ENCODE peak calls at places on chromosome 5, in seven cellular contexts. M is OCI-LY7, T is H9, I is A549, P is heart right ventricle, Q is AG09319, E is epithelial cell of esophagus. B is an unnamed sample.

GRCh38 chr5:31193591-31194457 is at the start of gene CDH6:
- DNase-seq in T (peak), E (peak), I (peak), P (peak), Q (peak), M (no peak), B (peak)

GRCh38 chr5:129481161-129481560 is 21.1 kb downstream of the ADAMTS19 start:
- DNase-seq in T (no peak), M (no peak), P (no peak), E (no peak), Q (no peak), I (no peak), B (no peak)

GRCh38 chr5:72265032-72265903 is 54.8 kb downstream of the MRPS27 start:
- DNase-seq in M (no peak), T (no peak), Q (no peak), I (no peak), P (no peak), E (no peak), B (no peak)

GRCh38 chr5:40356248-40356647 is 323.5 kb upstream of the PTGER4 start:
- DNase-seq in M (no peak), T (no peak), P (no peak), I (no peak), E (no peak), Q (no peak), B (no peak)

GRCh38 chr5:154002093-154002492 is 36.6 kb downstream of the FAM114A2 start:
- DNase-seq in E (no peak), Q (peak), P (no peak), T (no peak), M (no peak), I (no peak), B (no peak)

GRCh38 chr5:158522001-158522400 is 577.7 kb downstream of the EBF1 start:
- DNase-seq in P (no peak), T (no peak), E (peak), Q (peak), M (no peak), I (no peak), B (no peak)

GRCh38 chr5:89241186-89241585 is 358.2 kb upstream of the MEF2C start:
- DNase-seq in T (no peak), E (no peak), P (no peak), M (no peak), I (no peak), Q (no peak), B (no peak)

GRCh38 chr5:56012281-56012963 is 17.7 kb upstream of the IL6ST start:
- DNase-seq in E (peak), M (no peak), I (no peak), T (no peak), Q (no peak), P (no peak), B (no peak)

GRCh38 chr5:124732891-124733670 is 13.4 kb downstream of the ZNF608 start:
- DNase-seq in T (no peak), P (no peak), Q (no peak), E (no peak), I (no peak), M (no peak), B (no peak)

GRCh38 chr5:173765030-173765644 is 123.0 kb upstream of the CPEB4 start:
- DNase-seq in I (no peak), M (no peak), P (no peak), E (peak), T (no peak), Q (no peak), B (no peak)

GRCh38 chr5:140840978-140841962 is at the start of gene PCDHA8:
- DNase-seq in T (peak), M (peak), E (no peak), I (peak), P (no peak), Q (no peak), B (no peak)

GRCh38 chr5:147393866-147394265 is 116.0 kb downstream of the DPYSL3 start:
- DNase-seq in I (no peak), T (peak), P (peak), E (no peak), M (no peak), Q (no peak), B (no peak)

GRCh38 chr5:168135897-168136296 is 155.5 kb upstream of the WWC1 start:
- DNase-seq in M (no peak), I (no peak), Q (no peak), T (no peak), E (no peak), P (no peak), B (no peak)

GRCh38 chr5:2178071-2178477 is 295.3 kb upstream of the IRX4 start:
- DNase-seq in I (no peak), E (no peak), T (peak), Q (no peak), M (no peak), P (no peak), B (no peak)

GRCh38 chr5:31908396-31908795 is 265.7 kb downstream of the GOLPH3 start:
- DNase-seq in M (no peak), T (no peak), P (no peak), I (no peak), E (no peak), Q (no peak), B (no peak)

GRCh38 chr5:84322646-84323045 is 62.0 kb downstream of the EDIL3 start:
- DNase-seq in T (no peak), Q (no peak), I (no peak), P (no peak), M (no peak), E (no peak), B (no peak)

GRCh38 chr5:143248822-143249579 is 154.5 kb downstream of the NR3C1 start:
- DNase-seq in P (no peak), E (peak), I (peak), T (no peak), M (no peak), Q (peak), B (no peak)

GRCh38 chr5:148998174-148998797 is 64.6 kb downstream of the SH3TC2 start:
- DNase-seq in E (peak), P (no peak), T (no peak), I (peak), M (peak), Q (no peak), B (no peak)

GRCh38 chr5:180126716-180127681 is 55.4 kb upstream of the RNF130 start:
- DNase-seq in E (no peak), I (peak), T (peak), M (peak), P (peak), Q (no peak), B (peak)

GRCh38 chr5:77620404-77620803 is 18.1 kb downstream of the OTP start:
- DNase-seq in I (peak), Q (no peak), T (peak), E (peak), P (no peak), M (peak), B (no peak)

GRCh38 chr5:1799110-1799601 is 481 bp downstream of the MRPL36 start:
- DNase-seq in E (peak), T (no peak), M (peak), I (peak), P (no peak), Q (no peak), B (no peak)

GRCh38 chr5:139140631-139141071 is 57.5 kb downstream of the SIL1 start:
- DNase-seq in Q (no peak), M (no peak), P (no peak), T (no peak), I (no peak), E (no peak), B (no peak)

GRCh38 chr5:149916317-149917072 is 28.1 kb downstream of the PDE6A start:
- DNase-seq in E (no peak), I (no peak), T (no peak), Q (no peak), M (no peak), P (no peak), B (no peak)

GRCh38 chr5:124790895-124791732 is 44.7 kb upstream of the ZNF608 start:
- DNase-seq in Q (no peak), P (no peak), M (no peak), E (peak), T (no peak), I (peak), B (no peak)

GRCh38 chr5:172450861-172451695 is 3.2 kb downstream of the SH3PXD2B start:
- DNase-seq in M (peak), I (peak), P (no peak), T (peak), E (peak), Q (no peak), B (no peak)

GRCh38 chr5:111787006-111787405 is 30.0 kb upstream of the NREP start:
- DNase-seq in T (no peak), I (no peak), M (no peak), Q (no peak), P (no peak), E (no peak), B (no peak)

GRCh38 chr5:177425801-177426565 is 493 bp upstream of the GRK6 start:
- DNase-seq in E (peak), M (peak), Q (peak), P (peak), T (peak), I (peak), B (peak)

GRCh38 chr5:111197523-111197922 is 26.7 kb upstream of the CAMK4 start:
- DNase-seq in E (no peak), Q (no peak), I (no peak), M (no peak), P (peak), T (no peak), B (no peak)

GRCh38 chr5:176996780-176997179 is 9.8 kb downstream of the UIMC1 start:
- DNase-seq in M (no peak), E (peak), T (no peak), P (no peak), I (peak), Q (no peak), B (no peak)

GRCh38 chr5:21806943-21807342 is 1046.2 kb downstream of the CDH12 start:
- DNase-seq in M (no peak), P (no peak), I (no peak), Q (no peak), E (peak), T (no peak), B (no peak)

GRCh38 chr5:43042176-43042625 is 2.1 kb upstream of the ANXA2R start:
- DNase-seq in M (peak), T (peak), I (peak), Q (no peak), E (peak), P (peak), B (no peak)

GRCh38 chr5:114367029-114367428 is 5.2 kb downstream of the KCNN2 start:
- DNase-seq in Q (no peak), M (no peak), E (peak), T (no peak), I (no peak), P (no peak), B (no peak)

GRCh38 chr5:96315431-96315830 is 117.6 kb downstream of the PCSK1 start:
- DNase-seq in I (no peak), P (no peak), Q (no peak), T (no peak), E (no peak), M (no peak), B (no peak)

GRCh38 chr5:93294184-93294583 is 286.8 kb downstream of the NR2F1-AS1 start:
- DNase-seq in I (no peak), P (no peak), Q (peak), T (no peak), E (peak), M (no peak), B (no peak)

GRCh38 chr5:17295671-17296070 is 78.2 kb downstream of the BASP1 start:
- DNase-seq in I (no peak), M (no peak), Q (no peak), T (no peak), P (no peak), E (no peak), B (no peak)

GRCh38 chr5:121691478-121691877 is 160.2 kb upstream of the FTMT start:
- DNase-seq in I (peak), T (no peak), M (no peak), P (no peak), E (peak), Q (no peak), B (no peak)

GRCh38 chr5:31119938-31120641 is 73.4 kb upstream of the CDH6 start:
- DNase-seq in P (no peak), M (no peak), I (no peak), E (peak), T (no peak), Q (no peak), B (no peak)

GRCh38 chr5:143850050-143850713 is 38.2 kb downstream of the HMHB1 start:
- DNase-seq in T (no peak), P (no peak), M (no peak), E (peak), I (peak), Q (no peak), B (no peak)

GRCh38 chr5:57209316-57210040 is 35.6 kb downstream of the GPBP1 start:
- DNase-seq in T (no peak), P (no peak), Q (no peak), E (peak), I (no peak), M (no peak), B (no peak)

GRCh38 chr5:94893404-94894145 is 275.1 kb downstream of the SLF1 start:
- DNase-seq in I (peak), P (no peak), T (no peak), Q (no peak), M (peak), E (peak), B (no peak)
- TF ChIP-seq CTCF in I (peak), P (peak), T (peak), Q (peak), M (peak), E (peak), B (peak)

DNA sequence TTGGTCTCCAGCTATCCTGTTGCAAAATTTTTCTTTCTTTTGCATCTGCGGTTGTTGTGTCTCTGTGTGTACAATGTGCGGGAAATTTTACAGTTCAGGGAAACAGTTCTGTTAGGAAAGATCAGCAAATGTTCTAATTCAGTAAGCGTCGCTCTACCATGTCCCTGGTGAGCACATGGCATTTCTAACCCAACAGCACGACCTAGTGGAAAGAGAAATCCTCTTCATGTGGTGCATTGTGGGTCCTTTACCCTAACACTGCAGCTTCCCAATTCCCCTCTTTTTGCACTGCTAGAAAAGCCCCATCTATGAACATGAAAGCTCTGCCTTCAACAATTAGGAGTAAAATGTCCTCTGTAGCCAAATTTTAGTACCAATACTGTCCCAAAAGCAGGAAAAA is 974.2 kb upstream of the CDH9 start:
- DNase-seq in M (no peak), I (peak), E (no peak), Q (no peak), T (no peak), P (no peak), B (no peak)
- TF ChIP-seq CTCF in M (peak), I (no peak), E (no peak), Q (no peak), T (no peak), P (no peak), B (no peak)

GRCh38 chr5:181221105-181221791 is 1.8 kb upstream of the TRIM41 start:
- DNase-seq in M (peak), I (no peak), Q (no peak), T (no peak), E (peak), P (no peak), B (no peak)

GRCh38 chr5:181223729-181224389 is 778 bp downstream of the TRIM41 start:
- DNase-seq in P (peak), Q (no peak), E (no peak), M (peak), T (peak), I (no peak), B (peak)

GRCh38 chr5:181223041-181223728 is at the start of gene TRIM41:
- DNase-seq in M (peak), T (peak), E (peak), Q (peak), I (peak), P (peak), B (peak)

GRCh38 chr5:181222630-181223040 is 446 bp upstream of the TRIM41 start:
- DNase-seq in T (no peak), P (no peak), Q (no peak), M (no peak), E (no peak), I (no peak), B (no peak)

DNA sequence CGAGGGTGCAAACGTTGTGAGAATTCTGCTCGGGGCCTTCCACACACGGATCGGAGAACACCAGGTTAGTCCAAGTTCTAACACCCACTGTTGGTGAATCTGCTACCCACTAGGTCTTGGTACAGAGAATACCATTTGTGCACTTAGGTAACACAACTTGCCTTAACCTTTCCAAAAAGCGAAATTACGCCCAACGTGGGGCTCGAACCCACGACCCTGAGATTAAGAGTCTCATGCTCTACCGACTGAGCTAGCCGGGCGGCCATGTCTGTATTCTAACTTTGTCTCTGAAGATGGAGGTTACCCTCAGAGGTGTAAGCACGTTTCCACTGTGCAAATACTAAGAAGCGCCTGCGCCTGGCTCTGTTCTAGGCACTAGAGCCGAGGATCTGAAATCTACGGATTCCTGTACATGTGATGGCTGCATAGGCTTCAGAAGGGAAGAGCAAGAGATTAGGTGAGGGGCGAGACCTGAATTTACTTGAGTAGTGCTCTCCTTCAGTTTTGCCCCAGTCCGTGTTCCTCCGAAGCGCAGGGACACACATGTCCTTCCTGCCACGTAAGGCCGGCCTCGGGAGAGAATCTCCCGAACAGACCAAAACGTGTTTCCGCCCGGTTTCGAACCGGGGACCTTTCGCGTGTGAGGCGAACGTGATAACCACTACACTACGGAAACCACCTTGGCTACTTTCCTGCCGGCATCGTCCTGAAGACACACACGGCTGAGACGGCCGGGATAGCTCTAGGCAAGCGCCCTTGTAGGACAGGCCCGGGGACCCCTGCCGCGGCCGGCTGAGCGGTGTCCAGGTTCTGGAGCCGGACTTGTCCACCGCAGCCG is 1.1 kb upstream of the TRIM41 start:
- DNase-seq in T (peak), M (peak), P (peak), Q (peak), E (peak), I (peak), B (peak)
- TF ChIP-seq CTCF in T (no peak), M (no peak), P (no peak), Q (no peak), E (no peak), I (no peak), B (no peak)

DNA sequence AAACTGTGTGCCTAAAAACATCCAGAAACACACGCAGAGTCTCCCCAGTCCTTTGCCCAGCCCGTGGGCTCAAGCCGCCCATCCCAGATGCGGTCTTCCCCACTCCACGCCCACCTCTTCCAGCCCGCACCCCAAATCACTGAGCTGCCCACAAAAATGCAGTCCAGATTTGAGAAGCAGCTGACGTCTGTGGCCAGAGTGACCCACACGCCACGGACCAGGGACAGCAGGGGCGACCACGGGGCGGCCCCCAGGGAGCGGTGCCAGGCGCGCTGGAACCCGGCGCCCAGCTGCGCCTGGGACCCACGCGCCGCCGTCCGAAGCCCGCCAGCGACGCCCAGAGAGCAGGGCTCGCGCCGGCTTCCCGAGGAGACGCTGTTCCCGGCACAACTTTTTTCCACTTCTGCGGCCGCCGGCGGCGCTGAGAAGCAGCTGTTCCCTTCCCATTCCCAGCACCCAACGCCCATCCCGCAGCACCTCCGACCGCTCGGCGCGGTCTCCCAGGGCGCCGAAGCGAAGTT is 674 bp downstream of the LHFPL2 start:
- DNase-seq in Q (no peak), P (peak), T (peak), M (no peak), E (peak), I (peak), B (no peak)
- TF ChIP-seq CTCF in Q (peak), P (peak), T (no peak), M (no peak), E (no peak), I (no peak), B (peak)

GRCh38 chr5:23136958-23137357 is 283.8 kb upstream of the CDH12 start:
- DNase-seq in T (no peak), E (no peak), Q (no peak), M (no peak), P (no peak), I (no peak), B (no peak)

GRCh38 chr5:23139338-23140171 is 286.4 kb upstream of the CDH12 start:
- DNase-seq in M (peak), E (peak), I (peak), T (no peak), P (no peak), Q (no peak), B (no peak)
- TF ChIP-seq CTCF in M (peak), E (peak), I (peak), T (peak), P (peak), Q (no peak), B (peak)

GRCh38 chr5:134070979-134071849 is 43.3 kb upstream of the TCF7 start:
- DNase-seq in Q (no peak), T (peak), E (peak), P (no peak), M (no peak), I (peak), B (no peak)
- TF ChIP-seq CTCF in Q (no peak), T (no peak), E (no peak), P (no peak), M (no peak), I (peak), B (no peak)

DNA sequence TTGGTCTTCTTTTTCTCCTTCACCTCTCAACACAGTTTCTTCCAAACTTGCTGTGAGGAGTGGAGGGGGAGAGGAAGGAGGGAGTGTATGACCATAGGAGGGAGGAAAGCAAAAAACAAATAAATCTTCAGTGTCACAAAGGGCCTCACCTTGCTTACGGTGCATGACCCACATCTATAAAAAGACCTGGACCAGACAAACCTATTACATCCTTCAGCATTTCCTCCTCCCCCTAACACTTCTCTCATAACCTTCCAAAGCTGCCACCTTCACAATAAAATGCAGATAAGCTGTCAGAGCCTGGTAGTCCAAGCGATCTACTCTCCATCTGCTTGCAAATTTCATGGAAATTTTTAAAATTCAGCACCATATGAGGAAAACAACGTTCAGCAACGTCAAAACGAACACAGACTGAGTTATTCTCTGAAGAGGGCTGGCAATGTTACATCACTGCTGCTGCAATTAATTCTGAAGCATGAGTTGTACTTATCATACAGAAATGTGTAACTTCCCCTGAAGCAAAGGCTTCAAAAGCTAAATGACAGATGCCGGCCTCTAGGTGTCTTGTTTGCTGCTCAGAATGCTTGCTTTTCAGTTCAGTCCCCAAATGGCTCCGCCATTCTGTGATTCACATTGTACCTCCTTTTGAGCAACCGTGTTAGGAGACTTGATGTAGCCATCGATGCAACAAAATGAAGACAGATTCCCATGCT is 62.9 kb downstream of the EFNA5 start:
- DNase-seq in P (no peak), E (peak), M (peak), T (no peak), I (peak), Q (no peak), B (no peak)
- TF ChIP-seq CTCF in P (no peak), E (peak), M (peak), T (no peak), I (no peak), Q (no peak), B (no peak)

B was measured in progenitor cell of endocrine pancreas.